ENCODE peak calls at places on chromosomes 4 and X, in four cellular contexts. One of them, this sample, is unnamed.

GRCh38 chr4:145315828-145316227 is 135.4 kb upstream of the OTUD4 start:
- DNase-seq in OCI-LY7: no peak
- DNase-seq in breast epithelium: no peak
- DNase-seq in ovary: no peak
- DNase-seq in this sample: no peak

GRCh38 chrX:43405191-43405590 is 250.9 kb upstream of the MAOA start:
- DNase-seq in ovary: no peak
- DNase-seq in OCI-LY7: no peak
- DNase-seq in breast epithelium: no peak
- DNase-seq in this sample: no peak

GRCh38 chr4:81040175-81040659 is 9.7 kb downstream of the BMP3 start:
- DNase-seq in breast epithelium: no peak
- DNase-seq in ovary: no peak
- DNase-seq in OCI-LY7: peak
- DNase-seq in this sample: peak

GRCh38 chr4:74447636-74448233 is 2.8 kb downstream of the AREG start:
- DNase-seq in ovary: no peak
- DNase-seq in breast epithelium: no peak
- DNase-seq in OCI-LY7: no peak
- DNase-seq in this sample: no peak

GRCh38 chr4:10157478-10158354 is 41.1 kb upstream of the WDR1 start:
- DNase-seq in breast epithelium: no peak
- DNase-seq in OCI-LY7: peak
- DNase-seq in ovary: peak
- DNase-seq in this sample: peak

GRCh38 chr4:110424144-110424543 is 51.8 kb upstream of the ENPEP start:
- DNase-seq in ovary: no peak
- DNase-seq in OCI-LY7: no peak
- DNase-seq in breast epithelium: no peak
- DNase-seq in this sample: no peak

GRCh38 chrX:43560247-43560946 is 95.7 kb upstream of the MAOA start:
- DNase-seq in breast epithelium: no peak
- DNase-seq in ovary: no peak
- DNase-seq in OCI-LY7: no peak
- DNase-seq in this sample: no peak

GRCh38 chr4:72063726-72064125 is 31.9 kb downstream of the NPFFR2 start:
- DNase-seq in breast epithelium: no peak
- DNase-seq in OCI-LY7: no peak
- DNase-seq in ovary: no peak
- DNase-seq in this sample: no peak

GRCh38 chr4:71266090-71266794 is 72.6 kb upstream of the SLC4A4 start:
- DNase-seq in ovary: no peak
- DNase-seq in breast epithelium: no peak
- DNase-seq in OCI-LY7: no peak
- DNase-seq in this sample: no peak

GRCh38 chr4:151997461-151997860 is 236.7 kb upstream of the GATB start:
- DNase-seq in ovary: no peak
- DNase-seq in breast epithelium: no peak
- DNase-seq in OCI-LY7: no peak
- DNase-seq in this sample: no peak

GRCh38 chr4:159551268-159551667 is 448.4 kb downstream of the RAPGEF2 start:
- DNase-seq in ovary: no peak
- DNase-seq in OCI-LY7: no peak
- DNase-seq in breast epithelium: no peak
- DNase-seq in this sample: no peak

GRCh38 chr4:48268956-48269860 is at the start of gene TEC:
- DNase-seq in OCI-LY7: peak
- DNase-seq in ovary: no peak
- DNase-seq in breast epithelium: no peak
- DNase-seq in this sample: peak

GRCh38 chr4:105248613-105249012 is 101.9 kb downstream of the TET2 start:
- DNase-seq in ovary: no peak
- DNase-seq in breast epithelium: no peak
- DNase-seq in OCI-LY7: no peak
- DNase-seq in this sample: no peak

GRCh38 chrX:55582447-55582846 is 40.8 kb upstream of the FOXR2 start:
- DNase-seq in OCI-LY7: no peak
- DNase-seq in breast epithelium: no peak
- DNase-seq in ovary: no peak
- DNase-seq in this sample: no peak

GRCh38 chr4:154491731-154492249 is at the start of gene DCHS2:
- DNase-seq in OCI-LY7: no peak
- DNase-seq in breast epithelium: no peak
- DNase-seq in ovary: peak
- DNase-seq in this sample: peak

GRCh38 chrX:39582091-39582490 is 515.7 kb downstream of the BCOR start:
- DNase-seq in ovary: no peak
- DNase-seq in OCI-LY7: no peak
- DNase-seq in breast epithelium: no peak
- DNase-seq in this sample: peak

GRCh38 chr4:5638316-5638715 is 70.0 kb downstream of the EVC2 start:
- DNase-seq in OCI-LY7: no peak
- DNase-seq in ovary: no peak
- DNase-seq in breast epithelium: no peak
- DNase-seq in this sample: peak

GRCh38 chrX:9525511-9526248 is 60.8 kb downstream of the TBL1X start:
- DNase-seq in ovary: no peak
- DNase-seq in breast epithelium: no peak
- DNase-seq in OCI-LY7: peak
- DNase-seq in this sample: no peak

GRCh38 chr4:142155347-142155746 is 519.0 kb downstream of the IL15 start:
- DNase-seq in breast epithelium: no peak
- DNase-seq in ovary: no peak
- DNase-seq in OCI-LY7: no peak
- DNase-seq in this sample: no peak

GRCh38 chr4:181685911-181686310 is 557.3 kb upstream of the TENM3 start:
- DNase-seq in ovary: no peak
- DNase-seq in OCI-LY7: no peak
- DNase-seq in breast epithelium: no peak
- DNase-seq in this sample: peak

GRCh38 chrX:24146283-24146865 is 3.2 kb upstream of the ZFX start:
- DNase-seq in OCI-LY7: no peak
- DNase-seq in ovary: no peak
- DNase-seq in breast epithelium: no peak
- DNase-seq in this sample: no peak

GRCh38 chr4:177596035-177596434 is 153.8 kb upstream of the AGA start:
- DNase-seq in ovary: no peak
- DNase-seq in breast epithelium: no peak
- DNase-seq in OCI-LY7: no peak
- DNase-seq in this sample: peak

GRCh38 chr4:67980512-67980911 is 17.2 kb upstream of the TMPRSS11A start:
- DNase-seq in OCI-LY7: no peak
- DNase-seq in ovary: no peak
- DNase-seq in breast epithelium: no peak
- DNase-seq in this sample: no peak

GRCh38 chr4:833731-834367 is 7.9 kb upstream of the CPLX1 start:
- DNase-seq in ovary: no peak
- DNase-seq in OCI-LY7: no peak
- DNase-seq in breast epithelium: no peak
- DNase-seq in this sample: no peak

GRCh38 chr4:94253036-94253435 is 45.4 kb downstream of the SMARCAD1 start:
- DNase-seq in breast epithelium: no peak
- DNase-seq in ovary: no peak
- DNase-seq in OCI-LY7: no peak
- DNase-seq in this sample: no peak

GRCh38 chrX:104335765-104336164 is 81.0 kb upstream of the ESX1 start:
- DNase-seq in breast epithelium: no peak
- DNase-seq in ovary: no peak
- DNase-seq in OCI-LY7: no peak
- DNase-seq in this sample: no peak
- H3K27ac ChIP-seq in breast epithelium: no peak
- H3K27ac ChIP-seq in ovary: no peak
- H3K27ac ChIP-seq in OCI-LY7: no peak
- H3K27ac ChIP-seq in this sample: no peak

DNA sequence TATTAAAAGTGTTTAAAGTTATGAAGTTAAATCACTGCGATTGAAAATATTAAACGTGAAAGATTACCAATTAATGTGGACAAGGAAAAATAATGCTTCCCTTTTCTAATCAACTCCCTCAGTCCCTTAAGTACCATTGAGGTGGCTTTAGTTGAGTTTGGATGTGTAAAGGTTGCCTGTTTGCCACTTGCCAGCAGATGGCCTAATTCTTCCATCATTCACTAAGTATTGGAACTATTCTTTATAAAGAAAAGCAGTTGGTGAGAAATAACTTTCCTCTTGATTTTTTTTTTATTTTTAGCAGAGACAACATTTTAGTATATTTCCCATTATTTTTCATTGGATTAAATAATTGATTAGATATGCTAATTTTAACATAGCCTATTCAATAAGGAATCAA is 295.9 kb upstream of the TACR3 start:
- DNase-seq in breast epithelium: no peak
- DNase-seq in OCI-LY7: peak
- DNase-seq in ovary: no peak
- DNase-seq in this sample: no peak
- TF ChIP-seq CTCF in breast epithelium: no peak
- TF ChIP-seq CTCF in OCI-LY7: peak
- TF ChIP-seq CTCF in ovary: no peak
- TF ChIP-seq CTCF in this sample: peak

DNA sequence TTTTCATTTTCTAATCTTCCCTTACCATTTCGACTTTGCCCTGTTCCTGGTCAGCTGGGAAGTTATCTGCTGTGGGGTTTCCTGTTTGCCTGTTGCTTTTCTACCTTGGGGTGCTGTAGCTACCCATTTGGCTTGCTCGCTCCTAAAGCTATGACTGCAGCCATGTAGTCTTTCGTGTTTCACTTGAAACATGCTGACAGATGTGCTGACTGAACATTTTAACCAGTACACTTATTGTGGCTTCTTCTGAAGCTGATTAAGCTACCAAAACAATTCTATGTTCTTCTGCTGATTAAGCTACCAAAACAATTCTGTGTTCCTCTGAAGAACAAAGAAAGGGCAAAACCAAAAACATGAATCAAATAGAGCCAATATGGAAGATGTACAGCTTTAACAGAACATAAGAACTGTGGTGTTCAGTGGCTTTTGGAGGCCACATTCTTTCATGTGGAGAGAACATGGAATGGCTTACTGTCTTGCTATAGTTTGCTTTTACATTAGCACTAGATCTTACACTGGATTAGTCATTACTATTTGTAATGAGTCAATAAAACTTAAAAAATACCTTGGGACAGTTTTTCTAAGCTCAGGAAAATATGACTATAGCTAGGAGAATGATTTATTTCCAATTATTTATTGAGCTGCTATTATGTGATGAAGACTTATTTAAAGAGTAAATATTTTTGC is 440.5 kb downstream of the SPRY1 start:
- DNase-seq in breast epithelium: no peak
- DNase-seq in OCI-LY7: no peak
- DNase-seq in ovary: no peak
- DNase-seq in this sample: no peak
- H3K27ac ChIP-seq in breast epithelium: no peak
- H3K27ac ChIP-seq in OCI-LY7: no peak
- H3K27ac ChIP-seq in ovary: no peak
- H3K27ac ChIP-seq in this sample: no peak

GRCh38 chrX:74613350-74614192 is 853 bp downstream of the RLIM start:
- DNase-seq in ovary: peak
- DNase-seq in breast epithelium: no peak
- DNase-seq in OCI-LY7: peak
- DNase-seq in this sample: peak
- TF ChIP-seq CTCF in ovary: no peak
- TF ChIP-seq CTCF in breast epithelium: no peak
- TF ChIP-seq CTCF in OCI-LY7: peak
- TF ChIP-seq CTCF in this sample: no peak

GRCh38 chrX:154051210-154051810 is 31.6 kb upstream of the IRAK1 start:
- DNase-seq in OCI-LY7: peak
- DNase-seq in breast epithelium: peak
- DNase-seq in ovary: peak
- DNase-seq in this sample: peak
- H3K27ac ChIP-seq in OCI-LY7: no peak
- H3K27ac ChIP-seq in breast epithelium: peak
- H3K27ac ChIP-seq in ovary: no peak
- H3K27ac ChIP-seq in this sample: no peak

This sample was measured in RWPE1.